ENCODE peak calls at places on chromosomes 16 and 17, in nine cellular contexts. One of them, this sample, is unnamed.

GRCh38 chr16:66832661-66833305 is 2.0 kb upstream of the NAE1 start:
- DNase-seq in lung: no peak
- DNase-seq in SK-N-SH: no peak
- DNase-seq in AG04450: no peak
- DNase-seq in GM12878: no peak
- DNase-seq in heart right ventricle: no peak
- DNase-seq in endodermal cell: no peak
- DNase-seq in cardiac fibroblast: peak
- DNase-seq in AG04449: no peak
- DNase-seq in this sample: no peak

GRCh38 chr17:68198931-68199836 is 48.7 kb upstream of the AMZ2 start:
- DNase-seq in GM12878: no peak
- DNase-seq in cardiac fibroblast: peak
- DNase-seq in SK-N-SH: peak
- DNase-seq in endodermal cell: peak
- DNase-seq in AG04450: no peak
- DNase-seq in lung: no peak
- DNase-seq in heart right ventricle: no peak
- DNase-seq in AG04449: no peak
- DNase-seq in this sample: no peak

GRCh38 chr17:68498479-68499326 is 13.5 kb upstream of the PRKAR1A start:
- DNase-seq in GM12878: no peak
- DNase-seq in AG04450: no peak
- DNase-seq in SK-N-SH: peak
- DNase-seq in endodermal cell: no peak
- DNase-seq in AG04449: no peak
- DNase-seq in heart right ventricle: peak
- DNase-seq in lung: no peak
- DNase-seq in cardiac fibroblast: no peak
- DNase-seq in this sample: no peak

GRCh38 chr17:306116-306515 is 46.5 kb downstream of the RPH3AL start:
- DNase-seq in SK-N-SH: no peak
- DNase-seq in endodermal cell: no peak
- DNase-seq in heart right ventricle: no peak
- DNase-seq in GM12878: no peak
- DNase-seq in cardiac fibroblast: no peak
- DNase-seq in AG04450: no peak
- DNase-seq in AG04449: no peak
- DNase-seq in lung: no peak
- DNase-seq in this sample: no peak

GRCh38 chr16:8751481-8752311 is 45.7 kb downstream of the TMEM186 start:
- DNase-seq in cardiac fibroblast: peak
- DNase-seq in GM12878: no peak
- DNase-seq in endodermal cell: peak
- DNase-seq in lung: no peak
- DNase-seq in AG04450: peak
- DNase-seq in SK-N-SH: no peak
- DNase-seq in heart right ventricle: no peak
- DNase-seq in AG04449: peak
- DNase-seq in this sample: no peak

GRCh38 chr17:44362964-44363612 is 565 bp downstream of the FAM171A2 start:
- DNase-seq in AG04449: no peak
- DNase-seq in lung: no peak
- DNase-seq in AG04450: no peak
- DNase-seq in endodermal cell: peak
- DNase-seq in heart right ventricle: peak
- DNase-seq in SK-N-SH: peak
- DNase-seq in cardiac fibroblast: no peak
- DNase-seq in GM12878: no peak
- DNase-seq in this sample: no peak

GRCh38 chr16:1066584-1067172 is 5.9 kb upstream of the SSTR5 start:
- DNase-seq in heart right ventricle: no peak
- DNase-seq in AG04450: no peak
- DNase-seq in endodermal cell: no peak
- DNase-seq in cardiac fibroblast: no peak
- DNase-seq in SK-N-SH: no peak
- DNase-seq in AG04449: no peak
- DNase-seq in GM12878: no peak
- DNase-seq in lung: no peak
- DNase-seq in this sample: no peak

GRCh38 chr17:77512062-77512946 is 371.5 kb downstream of the SEC14L1 start:
- DNase-seq in lung: no peak
- DNase-seq in AG04450: no peak
- DNase-seq in heart right ventricle: no peak
- DNase-seq in cardiac fibroblast: no peak
- DNase-seq in GM12878: no peak
- DNase-seq in SK-N-SH: no peak
- DNase-seq in AG04449: no peak
- DNase-seq in endodermal cell: peak
- DNase-seq in this sample: no peak

GRCh38 chr17:32658470-32659418 is 172.0 kb downstream of the CDK5R1 start:
- DNase-seq in lung: no peak
- DNase-seq in cardiac fibroblast: no peak
- DNase-seq in SK-N-SH: no peak
- DNase-seq in endodermal cell: no peak
- DNase-seq in AG04450: no peak
- DNase-seq in GM12878: no peak
- DNase-seq in AG04449: no peak
- DNase-seq in heart right ventricle: no peak
- DNase-seq in this sample: no peak

GRCh38 chr16:66886346-66886745 is 6.0 kb downstream of the PDP2 start:
- DNase-seq in AG04450: no peak
- DNase-seq in GM12878: no peak
- DNase-seq in cardiac fibroblast: no peak
- DNase-seq in AG04449: no peak
- DNase-seq in endodermal cell: no peak
- DNase-seq in SK-N-SH: no peak
- DNase-seq in lung: no peak
- DNase-seq in heart right ventricle: no peak
- DNase-seq in this sample: no peak

GRCh38 chr16:31874354-31875111 is 926 bp downstream of the ZNF267 start:
- DNase-seq in AG04449: no peak
- DNase-seq in heart right ventricle: no peak
- DNase-seq in cardiac fibroblast: peak
- DNase-seq in endodermal cell: no peak
- DNase-seq in lung: no peak
- DNase-seq in GM12878: peak
- DNase-seq in AG04450: no peak
- DNase-seq in SK-N-SH: peak
- DNase-seq in this sample: no peak

GRCh38 chr17:50203086-50203485 is 1.7 kb upstream of the COL1A1 start:
- DNase-seq in SK-N-SH: no peak
- DNase-seq in AG04450: no peak
- DNase-seq in lung: no peak
- DNase-seq in cardiac fibroblast: no peak
- DNase-seq in endodermal cell: no peak
- DNase-seq in AG04449: no peak
- DNase-seq in GM12878: no peak
- DNase-seq in heart right ventricle: no peak
- DNase-seq in this sample: no peak

GRCh38 chr17:34582185-34582900 is 3.0 kb downstream of the TMEM132E start:
- DNase-seq in heart right ventricle: no peak
- DNase-seq in AG04449: no peak
- DNase-seq in endodermal cell: peak
- DNase-seq in cardiac fibroblast: no peak
- DNase-seq in GM12878: no peak
- DNase-seq in SK-N-SH: peak
- DNase-seq in AG04450: no peak
- DNase-seq in lung: no peak
- DNase-seq in this sample: no peak

GRCh38 chr16:86083382-86084002 is 184.5 kb downstream of the IRF8 start:
- DNase-seq in SK-N-SH: no peak
- DNase-seq in GM12878: no peak
- DNase-seq in endodermal cell: peak
- DNase-seq in heart right ventricle: no peak
- DNase-seq in lung: no peak
- DNase-seq in AG04450: no peak
- DNase-seq in cardiac fibroblast: no peak
- DNase-seq in AG04449: no peak
- DNase-seq in this sample: no peak

GRCh38 chr17:45090711-45091110 is 29.6 kb downstream of the NMT1 start:
- DNase-seq in cardiac fibroblast: no peak
- DNase-seq in endodermal cell: peak
- DNase-seq in AG04450: no peak
- DNase-seq in AG04449: no peak
- DNase-seq in lung: no peak
- DNase-seq in heart right ventricle: no peak
- DNase-seq in SK-N-SH: no peak
- DNase-seq in GM12878: no peak
- DNase-seq in this sample: no peak

GRCh38 chr17:57666946-57667345 is 78.2 kb downstream of the CCDC182 start:
- DNase-seq in heart right ventricle: no peak
- DNase-seq in cardiac fibroblast: no peak
- DNase-seq in GM12878: no peak
- DNase-seq in AG04450: no peak
- DNase-seq in lung: no peak
- DNase-seq in SK-N-SH: no peak
- DNase-seq in AG04449: no peak
- DNase-seq in endodermal cell: peak
- DNase-seq in this sample: no peak

GRCh38 chr16:65767125-65767524 is 599.4 kb upstream of the CDH5 start:
- DNase-seq in SK-N-SH: no peak
- DNase-seq in AG04449: no peak
- DNase-seq in endodermal cell: peak
- DNase-seq in GM12878: no peak
- DNase-seq in lung: no peak
- DNase-seq in AG04450: no peak
- DNase-seq in cardiac fibroblast: no peak
- DNase-seq in heart right ventricle: no peak
- DNase-seq in this sample: no peak

GRCh38 chr17:38798614-38799500 is 499 bp downstream of the PIP4K2B start:
- DNase-seq in endodermal cell: peak
- DNase-seq in SK-N-SH: peak
- DNase-seq in lung: peak
- DNase-seq in GM12878: no peak
- DNase-seq in heart right ventricle: peak
- DNase-seq in cardiac fibroblast: peak
- DNase-seq in AG04449: no peak
- DNase-seq in AG04450: no peak
- DNase-seq in this sample: peak

GRCh38 chr16:46908540-46909372 is 24.6 kb downstream of the GPT2 start:
- DNase-seq in AG04450: peak
- DNase-seq in AG04449: peak
- DNase-seq in cardiac fibroblast: peak
- DNase-seq in SK-N-SH: peak
- DNase-seq in endodermal cell: peak
- DNase-seq in lung: peak
- DNase-seq in heart right ventricle: no peak
- DNase-seq in GM12878: no peak
- DNase-seq in this sample: no peak

DNA sequence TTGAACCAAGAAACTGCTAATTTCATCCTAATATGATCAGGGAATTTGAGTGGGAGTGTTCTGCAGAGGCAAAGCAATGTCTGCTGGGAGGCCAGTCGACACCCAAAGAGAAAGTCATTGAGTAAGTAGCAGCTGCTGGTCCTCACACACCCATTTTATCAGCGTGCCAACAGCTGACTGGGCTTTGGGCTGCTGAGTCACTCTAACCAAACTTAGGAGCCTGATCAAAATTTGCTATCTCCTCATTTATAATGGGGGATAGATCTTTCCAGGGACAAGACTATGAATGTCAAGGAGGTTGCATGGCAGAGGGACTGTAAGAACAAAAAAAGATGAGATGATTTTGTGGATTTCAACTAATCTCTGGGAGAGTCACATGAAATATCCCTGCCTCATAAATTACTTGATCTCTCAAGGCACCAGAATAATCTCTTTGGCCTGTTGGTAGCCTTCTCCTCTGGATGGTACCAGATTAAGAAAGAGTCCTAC is 32.9 kb downstream of the CPSF4L start:
- DNase-seq in AG04450: peak
- DNase-seq in lung: peak
- DNase-seq in heart right ventricle: peak
- DNase-seq in SK-N-SH: no peak
- DNase-seq in cardiac fibroblast: peak
- DNase-seq in endodermal cell: peak
- DNase-seq in GM12878: no peak
- DNase-seq in AG04449: peak
- DNase-seq in this sample: peak
- H3K4me3 ChIP-seq in AG04450: no peak
- H3K4me3 ChIP-seq in lung: no peak
- H3K4me3 ChIP-seq in heart right ventricle: no peak
- H3K4me3 ChIP-seq in SK-N-SH: no peak
- H3K4me3 ChIP-seq in cardiac fibroblast: no peak
- H3K4me3 ChIP-seq in endodermal cell: peak
- H3K4me3 ChIP-seq in GM12878: peak
- H3K4me3 ChIP-seq in AG04449: no peak
- H3K4me3 ChIP-seq in this sample: no peak

GRCh38 chr17:73841431-73842060 is 197.3 kb upstream of the SDK2 start:
- DNase-seq in GM12878: no peak
- DNase-seq in heart right ventricle: no peak
- DNase-seq in AG04449: no peak
- DNase-seq in lung: no peak
- DNase-seq in SK-N-SH: peak
- DNase-seq in cardiac fibroblast: no peak
- DNase-seq in endodermal cell: peak
- DNase-seq in AG04450: no peak
- DNase-seq in this sample: no peak
- TF ChIP-seq CTCF in GM12878: peak
- TF ChIP-seq CTCF in heart right ventricle: peak
- TF ChIP-seq CTCF in AG04449: no peak
- TF ChIP-seq CTCF in lung: peak
- TF ChIP-seq CTCF in SK-N-SH: no peak
- TF ChIP-seq CTCF in cardiac fibroblast: no peak
- TF ChIP-seq CTCF in endodermal cell: peak
- TF ChIP-seq CTCF in AG04450: no peak
- TF ChIP-seq CTCF in this sample: peak

DNA sequence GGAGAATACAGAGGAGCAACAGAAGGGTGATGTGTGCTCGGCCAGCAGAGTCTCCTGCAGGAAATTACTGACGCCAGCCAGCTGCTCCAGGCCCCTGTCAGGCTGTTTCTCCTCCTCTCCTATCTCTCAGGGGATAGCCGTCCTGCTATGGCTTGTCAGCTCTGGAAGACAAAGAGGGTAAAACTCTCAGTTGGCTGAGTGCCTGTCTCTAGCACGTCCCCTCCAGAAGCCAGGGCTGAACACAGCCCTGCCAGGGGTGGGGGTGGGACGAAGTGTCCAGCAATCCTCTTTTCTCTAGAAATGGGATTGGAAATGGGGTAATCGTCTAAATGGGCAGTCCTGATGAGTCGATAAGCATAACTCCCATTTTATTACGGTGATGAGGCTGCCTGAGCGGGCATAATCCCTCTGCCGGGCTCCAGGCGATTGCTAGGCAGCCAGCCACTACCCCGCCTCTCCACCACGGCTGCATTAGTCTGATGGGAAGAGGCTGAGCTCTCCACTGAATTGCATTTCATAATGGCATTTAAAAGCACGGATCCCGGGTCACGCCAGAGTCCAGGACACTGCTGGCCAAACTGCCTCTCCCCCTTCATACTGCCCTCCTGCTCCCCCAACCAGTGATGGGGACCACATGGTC is 89.0 kb upstream of the GNAO1 start:
- DNase-seq in AG04449: no peak
- DNase-seq in lung: no peak
- DNase-seq in GM12878: no peak
- DNase-seq in SK-N-SH: peak
- DNase-seq in AG04450: no peak
- DNase-seq in cardiac fibroblast: no peak
- DNase-seq in endodermal cell: no peak
- DNase-seq in heart right ventricle: peak
- DNase-seq in this sample: no peak
- H3K4me3 ChIP-seq in AG04449: no peak
- H3K4me3 ChIP-seq in lung: no peak
- H3K4me3 ChIP-seq in GM12878: no peak
- H3K4me3 ChIP-seq in SK-N-SH: peak
- H3K4me3 ChIP-seq in AG04450: no peak
- H3K4me3 ChIP-seq in cardiac fibroblast: no peak
- H3K4me3 ChIP-seq in endodermal cell: no peak
- H3K4me3 ChIP-seq in heart right ventricle: peak
- H3K4me3 ChIP-seq in this sample: no peak

GRCh38 chr17:28849281-28849680 is 5.5 kb upstream of the ERAL1 start:
- DNase-seq in heart right ventricle: no peak
- DNase-seq in lung: no peak
- DNase-seq in endodermal cell: no peak
- DNase-seq in cardiac fibroblast: no peak
- DNase-seq in SK-N-SH: peak
- DNase-seq in AG04450: no peak
- DNase-seq in GM12878: no peak
- DNase-seq in AG04449: no peak
- DNase-seq in this sample: no peak
- TF ChIP-seq CTCF in heart right ventricle: no peak
- TF ChIP-seq CTCF in lung: no peak
- TF ChIP-seq CTCF in endodermal cell: no peak
- TF ChIP-seq CTCF in cardiac fibroblast: no peak
- TF ChIP-seq CTCF in SK-N-SH: peak
- TF ChIP-seq CTCF in AG04450: peak
- TF ChIP-seq CTCF in GM12878: peak
- TF ChIP-seq CTCF in AG04449: no peak
- TF ChIP-seq CTCF in this sample: peak

This sample was measured in GM12864.